ENCODE peak calls at places on chromosome 5, in nine cellular contexts. One of them, this sample, is unnamed.

GRCh38 chr5:55634204-55634785 is 77.8 kb downstream of the SLC38A9 start:
- DNase-seq in GM18507: no peak
- DNase-seq in stimulated activated naive CD8-positive, alpha-beta T cell treated with anti-CD3 and anti-CD28 coated beads, Interleukin-15, amount 100 ng/mL, for 72 hours: no peak
- DNase-seq in NCI-H345: no peak
- DNase-seq in DMS 273 treated with DMSO at 0.1 percent for 48 hours: no peak
- DNase-seq in Kasumi-1: no peak
- DNase-seq in glutamatergic neuron: no peak
- DNase-seq in HTR-8/SVneo: no peak
- DNase-seq in foreskin melanocyte: no peak
- DNase-seq in this sample: no peak

GRCh38 chr5:141349917-141350619 is at the start of gene PCDHGB1:
- DNase-seq in NCI-H345: peak; percentile 87
- DNase-seq in DMS 273 treated with DMSO at 0.1 percent for 48 hours: peak; percentile 42
- DNase-seq in GM18507: no peak
- DNase-seq in glutamatergic neuron: peak; percentile 39
- DNase-seq in Kasumi-1: no peak
- DNase-seq in stimulated activated naive CD8-positive, alpha-beta T cell treated with anti-CD3 and anti-CD28 coated beads, Interleukin-15, amount 100 ng/mL, for 72 hours: no peak
- DNase-seq in HTR-8/SVneo: no peak
- DNase-seq in foreskin melanocyte: peak; percentile 14
- DNase-seq in this sample: no peak

GRCh38 chr5:19002111-19002510 is 985.9 kb downstream of the CDH18 start:
- DNase-seq in Kasumi-1: no peak
- DNase-seq in NCI-H345: no peak
- DNase-seq in foreskin melanocyte: no peak
- DNase-seq in stimulated activated naive CD8-positive, alpha-beta T cell treated with anti-CD3 and anti-CD28 coated beads, Interleukin-15, amount 100 ng/mL, for 72 hours: no peak
- DNase-seq in HTR-8/SVneo: no peak
- DNase-seq in GM18507: no peak
- DNase-seq in DMS 273 treated with DMSO at 0.1 percent for 48 hours: peak; percentile 91
- DNase-seq in glutamatergic neuron: no peak
- DNase-seq in this sample: no peak

GRCh38 chr5:179192891-179193470 is 132.8 kb downstream of the ZNF354C start:
- DNase-seq in Kasumi-1: no peak
- DNase-seq in glutamatergic neuron: no peak
- DNase-seq in NCI-H345: no peak
- DNase-seq in stimulated activated naive CD8-positive, alpha-beta T cell treated with anti-CD3 and anti-CD28 coated beads, Interleukin-15, amount 100 ng/mL, for 72 hours: no peak
- DNase-seq in foreskin melanocyte: no peak
- DNase-seq in DMS 273 treated with DMSO at 0.1 percent for 48 hours: no peak
- DNase-seq in HTR-8/SVneo: no peak
- DNase-seq in GM18507: no peak
- DNase-seq in this sample: no peak

GRCh38 chr5:150517272-150518152 is 9.6 kb downstream of the NDST1 start:
- DNase-seq in NCI-H345: peak; percentile 25
- DNase-seq in Kasumi-1: no peak
- DNase-seq in GM18507: no peak
- DNase-seq in DMS 273 treated with DMSO at 0.1 percent for 48 hours: no peak
- DNase-seq in HTR-8/SVneo: peak; percentile 93
- DNase-seq in glutamatergic neuron: no peak
- DNase-seq in foreskin melanocyte: no peak
- DNase-seq in stimulated activated naive CD8-positive, alpha-beta T cell treated with anti-CD3 and anti-CD28 coated beads, Interleukin-15, amount 100 ng/mL, for 72 hours: no peak
- DNase-seq in this sample: no peak

GRCh38 chr5:170216262-170216864 is 16.4 kb upstream of the C5orf58 start:
- DNase-seq in Kasumi-1: peak; percentile 86
- DNase-seq in stimulated activated naive CD8-positive, alpha-beta T cell treated with anti-CD3 and anti-CD28 coated beads, Interleukin-15, amount 100 ng/mL, for 72 hours: no peak
- DNase-seq in GM18507: no peak
- DNase-seq in glutamatergic neuron: peak; percentile 34
- DNase-seq in foreskin melanocyte: no peak
- DNase-seq in NCI-H345: peak; percentile 83
- DNase-seq in HTR-8/SVneo: peak; percentile 54
- DNase-seq in DMS 273 treated with DMSO at 0.1 percent for 48 hours: no peak
- DNase-seq in this sample: no peak

GRCh38 chr5:107519900-107520354 is 150.8 kb downstream of the EFNA5 start:
- DNase-seq in stimulated activated naive CD8-positive, alpha-beta T cell treated with anti-CD3 and anti-CD28 coated beads, Interleukin-15, amount 100 ng/mL, for 72 hours: no peak
- DNase-seq in foreskin melanocyte: no peak
- DNase-seq in HTR-8/SVneo: no peak
- DNase-seq in Kasumi-1: no peak
- DNase-seq in NCI-H345: peak; percentile 44
- DNase-seq in DMS 273 treated with DMSO at 0.1 percent for 48 hours: no peak
- DNase-seq in GM18507: no peak
- DNase-seq in glutamatergic neuron: no peak
- DNase-seq in this sample: no peak

GRCh38 chr5:149777382-149777781 is 47.3 kb downstream of the PPARGC1B start:
- DNase-seq in stimulated activated naive CD8-positive, alpha-beta T cell treated with anti-CD3 and anti-CD28 coated beads, Interleukin-15, amount 100 ng/mL, for 72 hours: no peak
- DNase-seq in DMS 273 treated with DMSO at 0.1 percent for 48 hours: no peak
- DNase-seq in HTR-8/SVneo: no peak
- DNase-seq in foreskin melanocyte: no peak
- DNase-seq in NCI-H345: no peak
- DNase-seq in glutamatergic neuron: peak; percentile 60
- DNase-seq in Kasumi-1: no peak
- DNase-seq in GM18507: no peak
- DNase-seq in this sample: no peak

GRCh38 chr5:43034591-43034968 is 5.5 kb downstream of the ANXA2R start:
- DNase-seq in HTR-8/SVneo: no peak
- DNase-seq in Kasumi-1: no peak
- DNase-seq in stimulated activated naive CD8-positive, alpha-beta T cell treated with anti-CD3 and anti-CD28 coated beads, Interleukin-15, amount 100 ng/mL, for 72 hours: no peak
- DNase-seq in GM18507: no peak
- DNase-seq in glutamatergic neuron: no peak
- DNase-seq in DMS 273 treated with DMSO at 0.1 percent for 48 hours: no peak
- DNase-seq in foreskin melanocyte: no peak
- DNase-seq in NCI-H345: no peak
- DNase-seq in this sample: no peak

This sample was measured in GM19239.